ENCODE peak calls at places on chromosomes 5 and 9, in nine cellular contexts. S is coronary artery, T is tibial artery, P is pancreas, V is IMR-90, Z is sigmoid colon, Q is left ventricle myocardium inferior, U is colonic mucosa, M is PC-9. R is an unnamed sample.

GRCh38 chr5:127898551-127899213 is 184.9 kb upstream of the SLC12A2 start:
- DNase-seq in M (no peak), Q (no peak), P (no peak), S (no peak), T (no peak), U (no peak), Z (no peak), V (peak; percentile 61), R (no peak)

GRCh38 chr5:107154598-107154997 is 516.1 kb downstream of the EFNA5 start:
- DNase-seq in S (no peak), Z (no peak), U (no peak), V (no peak), M (no peak), T (no peak), Q (no peak), P (no peak), R (no peak)

GRCh38 chr5:93433422-93433821 is 147.6 kb downstream of the NR2F1-AS1 start:
- DNase-seq in U (no peak), T (no peak), P (no peak), Q (no peak), M (peak; percentile 36), V (peak; percentile 96), S (no peak), Z (no peak), R (no peak)

GRCh38 chr9:33921967-33922895 is 105.3 kb downstream of the UBE2R2 start:
- DNase-seq in M (no peak), U (no peak), Q (no peak), V (no peak), S (no peak), T (no peak), P (no peak), Z (no peak), R (no peak)

GRCh38 chr5:106691701-106692100 is 979.0 kb downstream of the EFNA5 start:
- DNase-seq in V (no peak), P (no peak), Q (no peak), M (no peak), U (no peak), S (no peak), T (no peak), Z (no peak), R (no peak)

GRCh38 chr5:104080646-104081175 is 518.1 kb upstream of the NUDT12 start:
- DNase-seq in V (no peak), Q (no peak), M (no peak), S (no peak), U (no peak), Z (no peak), T (no peak), P (no peak), R (no peak)

GRCh38 chr5:377326-377981 is 55.9 kb downstream of the AHRR start:
- DNase-seq in P (peak; percentile 39), T (peak; percentile 7), Q (no peak), Z (peak; percentile 56), U (peak; percentile 14), M (no peak), S (peak; percentile 62), V (no peak), R (no peak)

GRCh38 chr5:74082504-74082903 is 456.5 kb downstream of the ARHGEF28 start:
- DNase-seq in U (no peak), S (no peak), T (no peak), Q (no peak), V (no peak), Z (no peak), P (no peak), M (no peak), R (no peak)

GRCh38 chr5:132019857-132020555 is 8.5 kb upstream of the ACSL6 start:
- DNase-seq in Q (no peak), U (no peak), S (no peak), V (no peak), T (no peak), M (no peak), Z (no peak), P (no peak), R (no peak)

GRCh38 chr9:23341346-23341745 is 484.7 kb downstream of the ELAVL2 start:
- DNase-seq in U (no peak), V (no peak), P (no peak), M (no peak), Q (no peak), T (no peak), S (no peak), Z (no peak), R (no peak)

GRCh38 chr9:23342296-23342695 is 483.7 kb downstream of the ELAVL2 start:
- DNase-seq in T (peak; percentile 25), V (no peak), Q (no peak), M (peak; percentile 64), S (no peak), P (no peak), Z (no peak), U (no peak), R (no peak)

DNA sequence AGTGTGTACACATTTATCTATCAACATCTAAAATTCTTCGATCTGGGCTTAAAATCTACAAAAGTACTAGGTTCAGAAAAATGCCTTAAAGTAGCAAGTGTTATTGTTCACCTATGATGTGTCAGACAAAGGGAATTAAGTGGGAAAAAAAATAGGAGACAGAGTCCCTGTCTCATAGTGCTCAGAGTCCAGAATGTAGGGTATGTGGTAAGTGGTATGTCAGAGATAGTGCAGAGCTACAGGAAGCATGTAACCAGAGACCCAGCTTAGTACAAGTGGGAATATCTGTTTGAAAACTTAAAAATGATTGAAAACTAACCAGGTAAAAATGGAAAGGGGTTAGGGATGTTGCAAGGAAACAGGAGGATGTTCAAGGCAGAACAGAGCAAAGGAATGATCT is 482.8 kb downstream of the ELAVL2 start:
- DNase-seq in M (no peak), S (no peak), U (no peak), T (no peak), Z (no peak), V (no peak), P (no peak), Q (no peak), R (no peak)
- H3K27ac ChIP-seq in M (no peak overlapping the region), S (no peak overlapping the region), U (no peak overlapping the region), T (no peak overlapping the region), Z (no peak overlapping the region), V (no peak overlapping the region), P (no peak overlapping the region), Q (no peak overlapping the region), R (no peak overlapping the region)

DNA sequence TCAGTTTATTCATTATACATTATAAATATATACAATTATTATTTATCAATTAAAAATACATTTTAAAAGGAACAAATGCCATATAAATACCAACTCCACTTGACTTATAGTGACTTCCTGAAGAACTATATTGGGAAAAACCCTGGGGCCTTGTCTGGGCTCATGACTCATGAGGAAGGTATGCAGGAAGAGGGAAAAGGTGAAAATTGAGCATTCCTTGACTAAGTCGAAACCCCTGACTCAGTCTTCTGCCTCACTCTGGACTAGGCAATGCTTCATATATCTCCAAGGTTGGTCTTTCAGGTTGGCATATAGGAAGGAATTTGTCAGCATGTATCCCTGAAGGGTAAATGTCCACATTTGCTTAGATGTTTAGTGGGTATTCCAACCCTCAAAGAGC is 78.5 kb downstream of the SH3TC2 start:
- DNase-seq in U (no peak), S (no peak), Q (no peak), Z (no peak), P (no peak), V (peak; percentile 76), M (peak; percentile 94), T (no peak), R (no peak)
- H3K4me3 ChIP-seq in U (no peak overlapping the region), S (no peak overlapping the region), Q (no peak overlapping the region), Z (no peak overlapping the region), P (no peak overlapping the region), V (no peak overlapping the region), M (peak overlapping the region; percentile 19), T (no peak overlapping the region), R (no peak overlapping the region)

DNA sequence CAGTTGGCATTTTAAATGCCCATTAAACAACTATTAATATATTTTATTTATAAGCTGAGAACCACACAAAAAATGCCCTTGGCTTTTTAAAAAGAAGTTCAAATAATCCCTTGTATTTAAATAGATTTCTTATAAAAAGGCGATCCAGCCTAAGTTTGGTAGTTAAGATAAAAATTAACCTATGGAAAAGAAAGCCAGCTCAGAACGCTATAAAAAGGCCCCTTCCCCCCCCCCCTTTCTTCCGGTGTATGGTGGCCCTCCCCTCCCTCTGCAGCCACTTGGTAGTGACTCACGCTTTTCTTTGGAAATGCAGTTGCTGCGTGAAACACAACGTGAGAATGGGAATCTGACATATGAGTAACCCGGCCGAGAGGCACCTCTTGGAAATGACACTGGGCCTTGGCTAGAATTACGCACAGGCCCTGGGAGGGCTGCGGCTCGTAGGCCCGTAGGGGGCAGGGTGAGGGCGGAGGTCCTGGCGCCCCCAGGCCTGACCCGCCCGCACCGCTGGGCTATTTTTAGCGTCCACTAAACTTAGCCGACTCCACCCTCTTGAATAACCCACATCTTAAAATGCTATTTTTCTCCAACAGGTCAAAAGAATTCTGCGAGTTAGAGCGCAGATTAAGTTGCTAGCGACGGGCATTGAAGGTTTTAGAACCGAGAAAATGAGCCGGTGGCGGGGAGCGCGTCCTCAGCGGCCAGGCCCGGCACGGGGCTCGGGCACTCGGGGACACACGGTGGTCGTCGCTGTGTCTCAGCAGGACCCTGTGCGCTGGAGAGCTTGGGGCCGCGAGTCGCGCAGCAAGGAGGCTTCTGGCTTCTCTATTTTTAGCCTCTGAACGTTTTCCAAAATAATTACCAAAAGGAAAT is 168.7 kb downstream of the AUH start:
- DNase-seq in M (peak; percentile 94), T (peak; percentile 93), Q (peak; percentile 76), V (peak; percentile 100), P (peak; percentile 82), S (peak; percentile 96), Z (peak; percentile 96), U (peak; percentile 78), R (peak; percentile 88)
- TF ChIP-seq CTCF in M (peak; percentile 26), T (peak; percentile 23), Q (peak; percentile 39), V (no peak), P (no peak), S (no peak), Z (no peak), U (no peak), R (no peak)

GRCh38 chr9:35727676-35728040 is 4.3 kb downstream of the TLN1 start:
- DNase-seq in U (no peak), Z (no peak), Q (no peak), T (no peak), P (no peak), S (no peak), V (no peak), M (no peak), R (no peak)
- H3K27ac ChIP-seq in U (peak overlapping the region; percentile 97), Z (peak overlapping the region; percentile 99), Q (peak overlapping the region; percentile 99), T (peak overlapping the region; percentile 92), P (no peak overlapping the region), S (peak overlapping the region; percentile 97), V (peak overlapping the region; percentile 90), M (no peak overlapping the region), R (peak overlapping the region; percentile 73)

DNA sequence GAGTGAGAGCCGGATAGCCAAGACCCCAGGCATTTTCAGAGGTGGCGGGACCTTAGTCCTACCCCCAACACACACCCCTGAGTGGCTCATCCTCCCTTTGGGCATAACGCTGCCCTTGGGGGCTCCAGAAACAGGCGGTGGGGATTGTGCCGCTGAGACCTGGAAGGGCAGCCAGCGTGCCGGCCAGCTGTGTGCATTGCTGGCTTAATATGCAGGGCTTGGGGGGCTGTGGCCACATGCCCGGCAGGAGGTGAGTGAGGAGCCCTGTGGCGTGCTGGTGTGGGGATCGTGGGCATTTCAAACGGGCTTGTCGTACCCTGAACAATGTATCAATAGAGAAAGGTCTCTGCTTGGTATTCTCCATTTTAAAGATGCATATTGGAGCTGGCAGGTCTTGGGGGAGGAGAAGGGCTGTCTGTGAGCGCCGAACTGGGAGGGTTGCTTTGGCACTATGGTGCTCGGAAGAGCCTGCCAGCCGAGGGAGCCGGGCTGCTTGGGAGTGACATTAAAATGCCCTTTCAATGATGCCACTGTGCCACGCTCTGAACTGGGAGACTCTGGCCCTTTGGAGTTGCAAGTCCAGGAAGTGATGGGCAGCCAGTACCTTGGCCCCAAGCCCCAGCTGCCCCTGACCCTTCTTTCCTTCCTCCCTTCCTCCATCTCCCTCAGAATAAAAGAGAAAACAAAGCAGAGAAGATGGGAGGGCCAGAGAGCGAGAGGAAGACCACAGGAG is 11.2 kb upstream of the OLFM1 start:
- DNase-seq in Q (no peak), U (no peak), T (no peak), M (no peak), Z (peak; percentile 40), V (no peak), P (no peak), S (peak; percentile 66), R (no peak)
- H3K4me3 ChIP-seq in Q (peak overlapping the region; percentile 73), U (peak overlapping the region; percentile 47), T (peak overlapping the region; percentile 73), M (no peak overlapping the region), Z (peak overlapping the region; percentile 37), V (no peak overlapping the region), P (peak overlapping the region; percentile 48), S (peak overlapping the region; percentile 85), R (no peak overlapping the region)

R was measured in left lung.